ENCODE peak calls at places on chromosomes 3 and 15, in nine cellular contexts. One of them, this sample, is unnamed.

GRCh38 chr3:13007251-13007941 is 65.8 kb downstream of the IQSEC1 start:
- DNase-seq in coronary artery: no peak
- DNase-seq in psoas muscle: no peak
- DNase-seq in PC-9: no peak
- DNase-seq in mucosa of descending colon: no peak
- DNase-seq in Caco-2: no peak
- DNase-seq in pancreas: no peak
- DNase-seq in heart left ventricle: no peak
- DNase-seq in cardiac fibroblast: no peak
- DNase-seq in this sample: no peak

GRCh38 chr3:135667061-135667460 is 298.5 kb upstream of the PPP2R3A start:
- DNase-seq in cardiac fibroblast: no peak
- DNase-seq in psoas muscle: no peak
- DNase-seq in Caco-2: no peak
- DNase-seq in heart left ventricle: no peak
- DNase-seq in mucosa of descending colon: no peak
- DNase-seq in pancreas: no peak
- DNase-seq in coronary artery: no peak
- DNase-seq in PC-9: no peak
- DNase-seq in this sample: no peak

GRCh38 chr15:66251790-66252355 is 1.7 kb downstream of the MEGF11 start:
- DNase-seq in mucosa of descending colon: no peak
- DNase-seq in PC-9: no peak
- DNase-seq in cardiac fibroblast: no peak
- DNase-seq in pancreas: no peak
- DNase-seq in Caco-2: no peak
- DNase-seq in psoas muscle: no peak
- DNase-seq in heart left ventricle: no peak
- DNase-seq in coronary artery: no peak
- DNase-seq in this sample: no peak

GRCh38 chr3:141067559-141067958 is 16.4 kb downstream of the SPSB4 start:
- DNase-seq in coronary artery: no peak
- DNase-seq in pancreas: no peak
- DNase-seq in psoas muscle: no peak
- DNase-seq in heart left ventricle: no peak
- DNase-seq in PC-9: no peak
- DNase-seq in mucosa of descending colon: no peak
- DNase-seq in cardiac fibroblast: no peak
- DNase-seq in Caco-2: peak
- DNase-seq in this sample: no peak

GRCh38 chr3:149969110-149969944 is 1.4 kb downstream of the PFN2 start:
- DNase-seq in pancreas: peak
- DNase-seq in mucosa of descending colon: no peak
- DNase-seq in heart left ventricle: peak
- DNase-seq in coronary artery: peak
- DNase-seq in Caco-2: peak
- DNase-seq in cardiac fibroblast: peak
- DNase-seq in psoas muscle: peak
- DNase-seq in PC-9: peak
- DNase-seq in this sample: no peak

GRCh38 chr3:18812316-18812715 is 336.0 kb upstream of the KCNH8 start:
- DNase-seq in coronary artery: no peak
- DNase-seq in heart left ventricle: no peak
- DNase-seq in PC-9: peak
- DNase-seq in mucosa of descending colon: no peak
- DNase-seq in pancreas: no peak
- DNase-seq in psoas muscle: no peak
- DNase-seq in Caco-2: no peak
- DNase-seq in cardiac fibroblast: peak
- DNase-seq in this sample: no peak

GRCh38 chr15:41281236-41281635 is 50.2 kb downstream of the CHP1 start:
- DNase-seq in psoas muscle: no peak
- DNase-seq in mucosa of descending colon: no peak
- DNase-seq in Caco-2: no peak
- DNase-seq in PC-9: no peak
- DNase-seq in coronary artery: no peak
- DNase-seq in cardiac fibroblast: peak
- DNase-seq in pancreas: no peak
- DNase-seq in heart left ventricle: no peak
- DNase-seq in this sample: no peak

GRCh38 chr3:16455001-16455400 is 58.5 kb downstream of the RFTN1 start:
- DNase-seq in heart left ventricle: peak
- DNase-seq in coronary artery: no peak
- DNase-seq in pancreas: no peak
- DNase-seq in cardiac fibroblast: no peak
- DNase-seq in Caco-2: no peak
- DNase-seq in mucosa of descending colon: no peak
- DNase-seq in psoas muscle: no peak
- DNase-seq in PC-9: no peak
- DNase-seq in this sample: no peak

GRCh38 chr3:69568926-69569325 is 170.3 kb upstream of the MITF start:
- DNase-seq in psoas muscle: no peak
- DNase-seq in heart left ventricle: no peak
- DNase-seq in PC-9: no peak
- DNase-seq in coronary artery: no peak
- DNase-seq in cardiac fibroblast: peak
- DNase-seq in pancreas: no peak
- DNase-seq in Caco-2: no peak
- DNase-seq in mucosa of descending colon: no peak
- DNase-seq in this sample: no peak

GRCh38 chr3:125367403-125368230 is 7.5 kb downstream of the ZNF148 start:
- DNase-seq in coronary artery: no peak
- DNase-seq in PC-9: no peak
- DNase-seq in mucosa of descending colon: no peak
- DNase-seq in cardiac fibroblast: peak
- DNase-seq in pancreas: no peak
- DNase-seq in Caco-2: no peak
- DNase-seq in heart left ventricle: no peak
- DNase-seq in psoas muscle: no peak
- DNase-seq in this sample: no peak

GRCh38 chr15:98865397-98866339 is 141.9 kb downstream of the PGPEP1L start:
- DNase-seq in Caco-2: peak
- DNase-seq in psoas muscle: peak
- DNase-seq in mucosa of descending colon: peak
- DNase-seq in cardiac fibroblast: peak
- DNase-seq in pancreas: peak
- DNase-seq in PC-9: no peak
- DNase-seq in heart left ventricle: peak
- DNase-seq in coronary artery: peak
- DNase-seq in this sample: no peak

GRCh38 chr15:75195766-75196241 is 5.9 kb upstream of the C15orf39 start:
- DNase-seq in PC-9: no peak
- DNase-seq in mucosa of descending colon: no peak
- DNase-seq in cardiac fibroblast: no peak
- DNase-seq in psoas muscle: no peak
- DNase-seq in Caco-2: no peak
- DNase-seq in pancreas: peak
- DNase-seq in heart left ventricle: no peak
- DNase-seq in coronary artery: no peak
- DNase-seq in this sample: no peak

GRCh38 chr15:70717237-70717793 is 46.0 kb downstream of the UACA start:
- DNase-seq in Caco-2: no peak
- DNase-seq in PC-9: no peak
- DNase-seq in psoas muscle: no peak
- DNase-seq in coronary artery: no peak
- DNase-seq in cardiac fibroblast: no peak
- DNase-seq in pancreas: no peak
- DNase-seq in mucosa of descending colon: no peak
- DNase-seq in heart left ventricle: no peak
- DNase-seq in this sample: no peak

GRCh38 chr3:114508976-114509375 is 215.1 kb downstream of the TIGIT start:
- DNase-seq in coronary artery: no peak
- DNase-seq in PC-9: no peak
- DNase-seq in cardiac fibroblast: no peak
- DNase-seq in pancreas: no peak
- DNase-seq in mucosa of descending colon: no peak
- DNase-seq in Caco-2: no peak
- DNase-seq in heart left ventricle: no peak
- DNase-seq in psoas muscle: no peak
- DNase-seq in this sample: no peak

GRCh38 chr15:79812536-79812935 is 84.3 kb downstream of the MTHFS start:
- DNase-seq in mucosa of descending colon: no peak
- DNase-seq in psoas muscle: no peak
- DNase-seq in coronary artery: no peak
- DNase-seq in heart left ventricle: no peak
- DNase-seq in pancreas: no peak
- DNase-seq in PC-9: no peak
- DNase-seq in cardiac fibroblast: no peak
- DNase-seq in Caco-2: no peak
- DNase-seq in this sample: no peak

DNA sequence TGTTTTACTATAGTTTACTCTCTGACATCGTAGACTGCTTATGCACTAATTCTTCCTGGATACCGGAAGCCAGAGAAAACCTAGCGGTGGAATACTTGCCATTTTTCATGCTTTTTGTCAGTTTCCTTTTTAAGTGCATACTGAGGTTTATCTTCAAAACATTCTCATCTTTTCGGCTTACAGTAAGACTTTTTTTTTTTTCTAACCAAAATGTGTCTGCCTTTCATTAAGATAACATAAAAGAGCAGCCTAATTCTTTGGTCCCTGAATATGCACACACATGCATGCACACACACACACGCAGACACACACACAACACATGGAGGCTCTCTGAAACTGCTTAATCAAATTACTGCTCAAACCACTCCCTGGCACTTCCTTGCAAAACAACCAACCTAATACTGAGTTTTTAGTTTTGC is 1.3 kb downstream of the ZNF445 start:
- DNase-seq in Caco-2: no peak
- DNase-seq in PC-9: no peak
- DNase-seq in mucosa of descending colon: no peak
- DNase-seq in cardiac fibroblast: peak
- DNase-seq in coronary artery: no peak
- DNase-seq in pancreas: no peak
- DNase-seq in psoas muscle: no peak
- DNase-seq in heart left ventricle: no peak
- DNase-seq in this sample: no peak
- TF ChIP-seq CTCF in Caco-2: no peak
- TF ChIP-seq CTCF in PC-9: no peak
- TF ChIP-seq CTCF in mucosa of descending colon: no peak
- TF ChIP-seq CTCF in cardiac fibroblast: no peak
- TF ChIP-seq CTCF in coronary artery: no peak
- TF ChIP-seq CTCF in pancreas: no peak
- TF ChIP-seq CTCF in psoas muscle: no peak
- TF ChIP-seq CTCF in heart left ventricle: no peak
- TF ChIP-seq CTCF in this sample: no peak

GRCh38 chr3:46977811-46978195 is 1.3 kb upstream of the CCDC12 start:
- DNase-seq in PC-9: no peak
- DNase-seq in heart left ventricle: no peak
- DNase-seq in psoas muscle: no peak
- DNase-seq in pancreas: no peak
- DNase-seq in Caco-2: no peak
- DNase-seq in mucosa of descending colon: no peak
- DNase-seq in coronary artery: no peak
- DNase-seq in cardiac fibroblast: no peak
- DNase-seq in this sample: no peak

GRCh38 chr3:46971742-46972141 is 4.8 kb downstream of the CCDC12 start:
- DNase-seq in pancreas: no peak
- DNase-seq in PC-9: no peak
- DNase-seq in heart left ventricle: no peak
- DNase-seq in cardiac fibroblast: no peak
- DNase-seq in mucosa of descending colon: no peak
- DNase-seq in coronary artery: no peak
- DNase-seq in psoas muscle: no peak
- DNase-seq in Caco-2: peak
- DNase-seq in this sample: no peak

GRCh38 chr3:46972396-46972795 is 4.1 kb downstream of the CCDC12 start:
- DNase-seq in coronary artery: no peak
- DNase-seq in PC-9: no peak
- DNase-seq in pancreas: no peak
- DNase-seq in mucosa of descending colon: no peak
- DNase-seq in Caco-2: no peak
- DNase-seq in psoas muscle: no peak
- DNase-seq in cardiac fibroblast: no peak
- DNase-seq in heart left ventricle: no peak
- DNase-seq in this sample: no peak

GRCh38 chr3:46976326-46977190 is at the start of gene CCDC12:
- DNase-seq in cardiac fibroblast: peak
- DNase-seq in Caco-2: peak
- DNase-seq in pancreas: peak
- DNase-seq in coronary artery: peak
- DNase-seq in mucosa of descending colon: peak
- DNase-seq in psoas muscle: peak
- DNase-seq in heart left ventricle: peak
- DNase-seq in PC-9: peak
- DNase-seq in this sample: no peak

GRCh38 chr3:46974421-46975227 is 1.9 kb downstream of the CCDC12 start:
- DNase-seq in coronary artery: no peak
- DNase-seq in PC-9: no peak
- DNase-seq in pancreas: no peak
- DNase-seq in psoas muscle: no peak
- DNase-seq in Caco-2: no peak
- DNase-seq in mucosa of descending colon: no peak
- DNase-seq in cardiac fibroblast: no peak
- DNase-seq in heart left ventricle: no peak
- DNase-seq in this sample: no peak
- H3K4me3 ChIP-seq in coronary artery: peak
- H3K4me3 ChIP-seq in PC-9: peak
- H3K4me3 ChIP-seq in pancreas: peak
- H3K4me3 ChIP-seq in psoas muscle: peak
- H3K4me3 ChIP-seq in Caco-2: no peak
- H3K4me3 ChIP-seq in mucosa of descending colon: no peak
- H3K4me3 ChIP-seq in cardiac fibroblast: no peak
- H3K4me3 ChIP-seq in heart left ventricle: no peak
- H3K4me3 ChIP-seq in this sample: no peak

DNA sequence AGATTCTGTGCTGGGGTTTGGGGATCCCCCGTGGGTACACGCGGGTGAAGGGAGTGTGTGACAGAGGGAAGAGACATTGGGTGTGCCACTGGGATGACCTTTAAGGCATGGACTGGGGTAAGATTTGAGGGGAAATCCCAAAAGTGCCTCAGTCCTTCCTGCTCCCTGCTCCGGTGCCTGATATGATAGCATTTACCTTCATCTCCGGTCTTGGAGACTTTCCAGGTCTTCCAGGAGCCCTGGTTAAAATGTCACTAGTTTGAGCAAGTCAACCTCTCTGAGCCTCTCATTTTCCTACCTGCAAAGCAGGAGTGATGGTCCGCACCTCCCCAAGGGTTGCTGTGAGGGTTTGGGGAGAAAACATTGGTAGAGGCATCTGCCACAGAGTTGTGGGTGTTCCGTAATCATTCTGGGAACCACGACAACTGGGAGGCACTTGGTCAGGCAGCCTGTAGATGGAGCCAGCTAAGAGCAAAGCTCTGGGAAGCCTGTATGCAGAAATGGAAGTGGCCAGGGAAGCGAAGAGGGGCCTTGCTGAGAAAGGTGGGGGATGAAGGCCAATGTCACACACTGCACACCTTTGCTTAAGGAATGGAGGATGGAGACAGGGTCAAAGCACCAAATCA is 33.9 kb upstream of the KIF23 start:
- DNase-seq in heart left ventricle: no peak
- DNase-seq in Caco-2: no peak
- DNase-seq in PC-9: no peak
- DNase-seq in psoas muscle: no peak
- DNase-seq in pancreas: no peak
- DNase-seq in coronary artery: no peak
- DNase-seq in mucosa of descending colon: no peak
- DNase-seq in cardiac fibroblast: peak
- DNase-seq in this sample: no peak
- TF ChIP-seq CTCF in heart left ventricle: no peak
- TF ChIP-seq CTCF in Caco-2: no peak
- TF ChIP-seq CTCF in PC-9: no peak
- TF ChIP-seq CTCF in psoas muscle: no peak
- TF ChIP-seq CTCF in pancreas: no peak
- TF ChIP-seq CTCF in coronary artery: no peak
- TF ChIP-seq CTCF in mucosa of descending colon: no peak
- TF ChIP-seq CTCF in cardiac fibroblast: peak
- TF ChIP-seq CTCF in this sample: no peak

GRCh38 chr15:27827336-27827735 is 271.8 kb downstream of the OCA2 start:
- DNase-seq in pancreas: no peak
- DNase-seq in Caco-2: no peak
- DNase-seq in psoas muscle: no peak
- DNase-seq in coronary artery: no peak
- DNase-seq in mucosa of descending colon: no peak
- DNase-seq in cardiac fibroblast: no peak
- DNase-seq in PC-9: no peak
- DNase-seq in heart left ventricle: no peak
- DNase-seq in this sample: no peak
- H3K4me3 ChIP-seq in pancreas: no peak
- H3K4me3 ChIP-seq in Caco-2: no peak
- H3K4me3 ChIP-seq in psoas muscle: no peak
- H3K4me3 ChIP-seq in coronary artery: no peak
- H3K4me3 ChIP-seq in mucosa of descending colon: no peak
- H3K4me3 ChIP-seq in cardiac fibroblast: no peak
- H3K4me3 ChIP-seq in PC-9: no peak
- H3K4me3 ChIP-seq in heart left ventricle: no peak
- H3K4me3 ChIP-seq in this sample: peak

This sample was measured in vagina.